ENCODE peak calls at places on chromosomes 4 and X, in four cellular contexts. M is HepG2, V is K562, G is GM12878. D is an unnamed sample.

GRCh38 chr4:2497931-2498330 is 29.0 kb downstream of the RNF4 start:
- DNase-seq in M (no peak), V (no peak), G (peak), D (no peak)

GRCh38 chrX:47311857-47312774 is 58.3 kb upstream of the ZNF157 start:
- DNase-seq in M (peak), V (peak), G (no peak), D (peak)

GRCh38 chrX:53714580-53715335 is 28.2 kb upstream of the HUWE1 start:
- DNase-seq in M (no peak), V (no peak), G (peak), D (no peak)

GRCh38 chrX:7088968-7089615 is 58.4 kb upstream of the STS start:
- DNase-seq in M (no peak), V (no peak), G (no peak), D (no peak)

GRCh38 chrX:103376979-103377324 is 614 bp downstream of the BEX3 start:
- DNase-seq in M (no peak), V (no peak), G (no peak), D (peak)

GRCh38 chr4:83201761-83202160 is 82.8 kb downstream of the COQ2 start:
- DNase-seq in M (no peak), V (no peak), G (no peak), D (no peak)

GRCh38 chr4:26459054-26459755 is 31.1 kb downstream of the CCKAR start:
- DNase-seq in M (peak), V (peak), G (peak), D (peak)

GRCh38 chr4:16530688-16531635 is 304.7 kb upstream of the TAPT1 start:
- DNase-seq in M (no peak), V (no peak), G (no peak), D (no peak)

GRCh38 chrX:122641136-122641535 is 542.9 kb upstream of the GRIA3 start:
- DNase-seq in M (no peak), V (no peak), G (no peak), D (no peak)

GRCh38 chr4:140141196-140141845 is 12.7 kb downstream of the MAML3 start:
- DNase-seq in M (no peak), V (no peak), G (no peak), D (no peak)

GRCh38 chr4:73731968-73732610 is 8.3 kb upstream of the CXCL8 start:
- DNase-seq in M (no peak), V (no peak), G (no peak), D (no peak)

GRCh38 chrX:108165349-108166111 is 74.0 kb downstream of the ATG4A start:
- DNase-seq in M (peak), V (peak), G (no peak), D (peak)

GRCh38 chr4:31104033-31104432 is 383.9 kb downstream of the PCDH7 start:
- DNase-seq in M (no peak), V (no peak), G (no peak), D (no peak)

GRCh38 chr4:112813790-112814189 is 176.8 kb downstream of the LARP7 start:
- DNase-seq in M (no peak), V (no peak), G (peak), D (no peak)

GRCh38 chr4:17623451-17624001 is 9.1 kb downstream of the MED28 start:
- DNase-seq in M (no peak), V (no peak), G (no peak), D (no peak)

GRCh38 chr4:80360102-80360501 is 24.6 kb downstream of the CFAP299 start:
- DNase-seq in M (no peak), V (no peak), G (no peak), D (no peak)

GRCh38 chr4:99642725-99643489 is 14.7 kb downstream of the C4orf54 start:
- DNase-seq in M (no peak), V (no peak), G (no peak), D (no peak)

GRCh38 chr4:154004450-154004849 is 215.6 kb upstream of the SFRP2 start:
- DNase-seq in M (no peak), V (no peak), G (no peak), D (no peak)

GRCh38 chr4:146521543-146522097 is at the start of gene SLC10A7:
- DNase-seq in M (peak), V (peak), G (peak), D (peak)

GRCh38 chrX:153934473-153935325 is at the start of gene NAA10:
- DNase-seq in M (peak), V (peak), G (no peak), D (peak)

GRCh38 chr4:153111426-153112070 is 92.7 kb upstream of the TRIM2 start:
- DNase-seq in M (no peak), V (no peak), G (no peak), D (no peak)

GRCh38 chr4:137343221-137343620 is 189.1 kb downstream of the PCDH18 start:
- DNase-seq in M (no peak), V (no peak), G (no peak), D (no peak)

GRCh38 chrX:46447384-46447783 is 97.8 kb downstream of the ZNF674 start:
- DNase-seq in M (peak), V (no peak), G (no peak), D (no peak)

GRCh38 chrX:69501433-69501832 is 2.7 kb upstream of the NALF2 start:
- DNase-seq in M (peak), V (no peak), G (no peak), D (peak)

GRCh38 chr4:34250562-34250961 is 1993.8 kb downstream of the ARAP2 start:
- DNase-seq in M (no peak), V (no peak), G (no peak), D (no peak)

GRCh38 chr4:7296661-7297335 is 104.5 kb downstream of the SORCS2 start:
- DNase-seq in M (no peak), V (no peak), G (no peak), D (no peak)

GRCh38 chrX:119870626-119871131 is 854 bp downstream of the RNF113A start:
- DNase-seq in M (peak), V (peak), G (no peak), D (peak)

GRCh38 chrX:7215842-7216241 is 67.9 kb upstream of the PUDP start:
- DNase-seq in M (no peak), V (no peak), G (no peak), D (no peak)

GRCh38 chr4:39814403-39815185 is 116.7 kb downstream of the UBE2K start:
- DNase-seq in M (peak), V (no peak), G (no peak), D (no peak)

GRCh38 chr4:154314248-154314647 is 177.4 kb downstream of the DCHS2 start:
- DNase-seq in M (peak), V (no peak), G (no peak), D (no peak)

GRCh38 chr4:10096201-10096975 is 20.2 kb downstream of the WDR1 start:
- DNase-seq in M (no peak), V (peak), G (peak), D (no peak)

GRCh38 chrX:131874300-131874699 is 148.8 kb upstream of the STK26 start:
- DNase-seq in M (no peak), V (no peak), G (no peak), D (no peak)

GRCh38 chrX:19672211-19672814 is 157.0 kb upstream of the MAP3K15 start:
- DNase-seq in M (no peak), V (no peak), G (no peak), D (no peak)

GRCh38 chr4:70863099-70863790 is 23.6 kb upstream of the GRSF1 start:
- DNase-seq in M (no peak), V (no peak), G (peak), D (no peak)

GRCh38 chr4:177108708-177109107 is 201.0 kb upstream of the NEIL3 start:
- DNase-seq in M (no peak), V (no peak), G (no peak), D (no peak)
- TF ChIP-seq FOXK2 in M (no peak), V (no peak), G (no peak), D (no peak)

GRCh38 chrX:110044531-110045249 is 41.8 kb downstream of the TMEM164 start:
- DNase-seq in M (no peak), V (no peak), G (no peak), D (no peak)

GRCh38 chrX:110045421-110045820 is 42.5 kb downstream of the TMEM164 start:
- DNase-seq in M (no peak), V (no peak), G (no peak), D (no peak)

GRCh38 chrX:110046971-110047370 is 44.1 kb downstream of the TMEM164 start:
- DNase-seq in M (no peak), V (no peak), G (no peak), D (no peak)

GRCh38 chrX:110049096-110049495 is 46.2 kb downstream of the TMEM164 start:
- DNase-seq in M (no peak), V (no peak), G (no peak), D (no peak)

DNA sequence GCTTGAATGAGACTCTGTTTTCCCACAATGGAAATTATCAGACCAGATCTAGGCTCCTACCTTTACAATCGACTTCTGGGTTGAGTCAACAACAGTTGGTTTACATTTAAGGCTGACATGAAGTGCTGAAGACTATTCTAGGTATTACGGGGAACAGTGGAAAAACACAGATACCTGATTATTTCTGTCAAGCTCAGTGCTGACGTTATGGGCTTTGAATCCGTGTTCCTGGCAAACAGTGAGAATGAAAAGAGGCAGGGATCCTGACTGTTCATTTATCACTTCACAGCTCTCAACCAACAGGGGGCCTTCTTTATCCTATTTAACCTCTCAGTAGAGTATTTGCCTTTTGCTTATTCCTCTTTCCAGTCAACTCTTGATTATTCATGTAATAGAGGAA is 43.1 kb downstream of the TMEM164 start:
- DNase-seq in M (peak), V (no peak), G (no peak), D (no peak)
- TF ChIP-seq FOXK2 in M (no peak), V (no peak), G (no peak), D (no peak)

GRCh38 chr4:53974561-53974960 is 89.8 kb downstream of the CHIC2 start:
- DNase-seq in M (no peak), V (no peak), G (no peak), D (no peak)
- TF ChIP-seq FOXK2 in M (no peak), V (no peak), G (no peak), D (no peak)

GRCh38 chrX:115013705-115014104 is 3.7 kb downstream of the IL13RA2 start:
- DNase-seq in M (no peak), V (no peak), G (no peak), D (no peak)
- TF ChIP-seq FOXK2 in M (no peak), V (no peak), G (no peak), D (no peak)